ENCODE peak calls at places on chromosomes 1 and 21, in five cellular contexts. J is heart left ventricle, O is psoas muscle, H is PC-9, Y is right lobe of liver. L is an unnamed sample.

GRCh38 chr1:209652873-209653401 is 712 bp upstream of the LAMB3 start:
- DNase-seq in J (peak; percentile 75), O (peak; percentile 83), H (peak; percentile 97), Y (peak; percentile 93), L (peak; percentile 95)

GRCh38 chr1:111599781-111600180 is 19.8 kb upstream of the RAP1A start:
- DNase-seq in J (no peak), O (no peak), H (no peak), Y (no peak), L (no peak)

GRCh38 chr1:212648431-212648830 is 39.9 kb downstream of the ATF3 start:
- DNase-seq in J (no peak), O (no peak), H (no peak), Y (no peak), L (no peak)

GRCh38 chr1:25484096-25484495 is 53.4 kb downstream of the MACO1 start:
- DNase-seq in J (peak; percentile 52), O (peak; percentile 88), H (no peak), Y (peak; percentile 88), L (no peak)

GRCh38 chr21:30719401-30719800 is 824 bp upstream of the KRTAP21-3 start:
- DNase-seq in J (no peak), O (no peak), H (no peak), Y (no peak), L (no peak)

GRCh38 chr1:234589854-234590620 is 19.9 kb downstream of the IRF2BP2 start:
- DNase-seq in J (peak; percentile 54), O (no peak), H (no peak), Y (no peak), L (no peak)

GRCh38 chr1:2650967-2651645 is 18.3 kb upstream of the MMEL1 start:
- DNase-seq in J (no peak), O (peak; percentile 27), H (no peak), Y (no peak), L (peak; percentile 35)

GRCh38 chr1:226632922-226633351 is 84.4 kb downstream of the STUM start:
- DNase-seq in J (no peak), O (peak; percentile 47), H (no peak), Y (no peak), L (no peak)

GRCh38 chr1:172719694-172720138 is 60.8 kb downstream of the FASLG start:
- DNase-seq in J (no peak), O (no peak), H (peak; percentile 22), Y (no peak), L (no peak)

GRCh38 chr1:218369688-218370511 is 24.8 kb downstream of the TGFB2 start:
- DNase-seq in J (no peak), O (no peak), H (no peak), Y (no peak), L (no peak)

GRCh38 chr1:93961443-93961842 is 52.2 kb upstream of the GCLM start:
- DNase-seq in J (no peak), O (no peak), H (no peak), Y (no peak), L (no peak)

GRCh38 chr1:54836594-54836993 is 35.5 kb upstream of the TTC22 start:
- DNase-seq in J (no peak), O (no peak), H (no peak), Y (peak; percentile 24), L (no peak)

GRCh38 chr1:17308593-17308992 is 596 bp downstream of the PADI4 start:
- DNase-seq in J (no peak), O (no peak), H (no peak), Y (no peak), L (no peak)

GRCh38 chr1:111202707-111203623 is 2.5 kb upstream of the DENND2D start:
- DNase-seq in J (no peak), O (no peak), H (peak; percentile 10), Y (no peak), L (no peak)

GRCh38 chr21:34242973-34243372 is 120.8 kb upstream of the KCNE2 start:
- DNase-seq in J (no peak), O (no peak), H (no peak), Y (no peak), L (no peak)

GRCh38 chr1:192067360-192067759 is 90.9 kb upstream of the RGS18 start:
- DNase-seq in J (no peak), O (no peak), H (no peak), Y (no peak), L (no peak)

GRCh38 chr1:23367791-23368561 is 1.7 kb downstream of the ZNF436 start:
- DNase-seq in J (peak; percentile 99), O (peak; percentile 99), H (peak; percentile 99), Y (peak; percentile 100), L (peak; percentile 99)

GRCh38 chr1:23367451-23367790 is 2.2 kb downstream of the ZNF436 start:
- DNase-seq in J (no peak), O (no peak), H (no peak), Y (no peak), L (no peak)

GRCh38 chr1:23368562-23369334 is 888 bp downstream of the ZNF436 start:
- DNase-seq in J (peak; percentile 92), O (peak; percentile 95), H (peak; percentile 84), Y (peak; percentile 90), L (peak; percentile 91)

GRCh38 chr1:23366598-23366997 is 3.0 kb downstream of the ZNF436 start:
- DNase-seq in J (no peak), O (no peak), H (no peak), Y (no peak), L (no peak)

DNA sequence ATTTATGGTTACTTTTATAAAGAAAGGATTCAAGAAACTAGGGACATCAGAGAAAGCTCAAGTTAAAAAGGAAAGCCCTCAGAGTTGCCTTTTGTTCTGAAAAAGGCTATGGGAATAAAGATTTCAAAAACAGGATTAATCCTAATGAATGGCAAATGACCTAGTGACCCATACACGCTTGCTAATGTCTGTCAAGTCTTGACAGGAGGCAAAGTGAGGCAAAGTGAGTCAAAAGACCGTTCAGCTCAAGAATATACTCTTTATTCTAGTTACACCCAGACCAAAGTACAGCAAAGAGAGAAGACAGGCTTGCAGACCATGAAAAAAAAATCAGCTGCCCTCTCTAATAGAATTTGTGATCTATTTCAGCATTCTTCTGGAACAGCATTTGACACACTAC is 3.5 kb downstream of the ZNF436 start:
- DNase-seq in J (no peak), O (no peak), H (no peak), Y (no peak), L (no peak)
- H3K9me3 ChIP-seq in J (peaks cover 37% of the 10 kb centered on the region), O (peaks cover 49% of the 10 kb centered on the region), H (peaks cover 35% of the 10 kb centered on the region), Y (no peaks in the 10 kb centered on the region), L (peaks cover 31% of the 10 kb centered on the region)

DNA sequence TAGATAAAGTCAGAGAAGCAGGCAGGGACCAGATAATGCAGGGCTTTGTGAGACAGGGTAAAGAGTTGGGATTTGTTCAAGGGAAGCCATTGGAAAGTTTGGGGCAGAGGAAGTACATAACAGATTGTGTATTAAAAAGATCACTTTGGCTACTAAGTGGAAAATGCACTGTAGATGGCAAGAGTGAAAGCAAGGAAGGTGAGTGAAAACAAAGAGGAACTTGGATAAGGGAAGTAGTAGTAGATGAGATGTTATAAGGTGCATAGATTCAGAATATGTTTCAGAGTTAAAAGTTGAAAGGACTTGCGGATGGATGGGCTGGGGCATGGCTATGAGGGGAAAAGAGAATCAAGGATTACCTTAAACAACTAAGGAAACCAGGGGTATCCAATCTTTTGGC is 17.4 kb downstream of the MRPL39 start:
- DNase-seq in J (no peak), O (no peak), H (no peak), Y (no peak), L (no peak)
- TF ChIP-seq CTCF in J (no peak), O (no peak), H (no peak), Y (no peak), L (no peak)

DNA sequence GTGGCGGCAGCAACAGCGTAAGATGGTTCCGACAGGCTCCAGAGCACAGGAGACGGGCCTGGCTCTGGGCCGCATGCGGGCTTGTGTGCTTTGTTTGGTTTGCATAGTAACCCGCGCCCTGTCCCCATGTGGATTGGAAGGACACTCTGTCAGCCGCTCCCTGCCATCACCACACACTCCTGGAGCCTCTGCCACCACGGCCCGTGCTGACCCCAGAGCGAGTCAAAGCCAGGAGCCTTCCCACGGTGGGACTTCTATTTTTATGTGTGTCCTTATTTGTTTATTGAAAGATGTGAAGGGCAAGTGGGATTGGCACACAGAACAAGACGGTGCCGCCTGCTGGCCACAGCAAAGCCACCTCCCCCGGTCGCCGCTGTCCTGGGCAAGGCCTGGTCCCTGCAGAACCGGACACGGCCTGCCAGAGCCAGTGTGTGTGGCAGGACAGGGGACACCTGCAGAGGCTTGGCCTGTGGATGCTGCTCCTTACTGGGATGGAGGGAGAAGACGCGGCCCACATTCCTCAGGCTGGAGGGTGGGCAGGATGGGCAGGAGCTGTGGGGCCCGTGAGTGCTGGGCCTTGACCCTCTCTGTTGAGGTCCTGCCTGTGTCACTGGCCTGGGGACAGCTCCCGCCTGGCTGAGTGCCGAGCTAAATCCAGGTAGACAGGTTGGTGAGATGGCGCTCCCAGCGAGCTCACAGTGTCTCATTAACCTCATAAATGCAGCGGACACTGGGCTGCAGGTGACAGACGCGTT is 64.4 kb downstream of the AGPAT3 start:
- DNase-seq in J (peak; percentile 78), O (peak; percentile 93), H (peak; percentile 9), Y (peak; percentile 78), L (peak; percentile 52)
- H3K4me1 ChIP-seq in J (peaks cover 31% of the 10 kb centered on the region), O (peaks cover 52% of the 10 kb centered on the region), H (no peaks in the 10 kb centered on the region), Y (no peaks in the 10 kb centered on the region), L (no peaks in the 10 kb centered on the region)

DNA sequence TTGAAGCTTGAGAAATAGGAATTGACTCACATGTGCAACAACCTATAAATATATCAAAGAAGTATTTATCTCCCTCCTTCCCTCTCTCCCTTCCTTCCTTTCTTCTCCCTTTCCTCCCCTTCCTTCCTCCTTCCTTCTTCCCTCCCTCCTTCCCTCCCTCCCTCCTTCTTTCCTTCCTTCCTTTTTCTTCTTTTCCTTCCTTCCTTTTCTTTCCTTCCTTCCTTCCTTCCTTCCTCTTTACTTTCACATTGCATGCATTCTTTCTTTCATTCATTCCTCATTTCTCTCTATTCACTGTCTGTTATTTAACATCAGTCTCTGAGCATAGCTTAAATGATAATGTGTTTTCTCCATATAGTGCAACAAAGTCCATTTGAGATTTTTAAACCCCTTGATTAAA is 214.2 kb downstream of the CHRM3 start:
- DNase-seq in J (no peak), O (no peak), H (no peak), Y (no peak), L (no peak)
- H3K9me3 ChIP-seq in J (peaks cover 6% of the 10 kb centered on the region), O (no peaks in the 10 kb centered on the region), H (no peaks in the 10 kb centered on the region), Y (no peaks in the 10 kb centered on the region), L (no peaks in the 10 kb centered on the region)

GRCh38 chr1:162463021-162463420 is 34.6 kb upstream of the UHMK1 start:
- DNase-seq in J (no peak), O (no peak), H (no peak), Y (no peak), L (no peak)

GRCh38 chr1:162470216-162470615 is 27.4 kb upstream of the UHMK1 start:
- DNase-seq in J (no peak), O (no peak), H (no peak), Y (no peak), L (no peak)

GRCh38 chr1:162471290-162471853 is 26.2 kb upstream of the UHMK1 start:
- DNase-seq in J (no peak), O (no peak), H (no peak), Y (no peak), L (no peak)

GRCh38 chr1:162466797-162467196 is 30.8 kb upstream of the UHMK1 start:
- DNase-seq in J (no peak), O (no peak), H (no peak), Y (no peak), L (no peak)
- TF ChIP-seq CTCF in J (no peak), O (no peak), H (no peak), Y (no peak), L (no peak)